ENCODE peak calls at places on chromosomes 5 and 9, in five cellular contexts. G is activated CD8-positive, alpha-beta memory T cell treated with anti-CD3 and anti-CD28 coated beads, Interleukin-2, amount 50 U/mL, for 4 hours; Y is HEK293T; H is mucosa of gallbladder; Q is progenitor cell of endocrine pancreas. R is an unnamed sample.

GRCh38 chr5:126561908-126562307 is 33.1 kb downstream of the ALDH7A1 start:
- DNase-seq in G (no peak), Q (no peak), Y (no peak), H (no peak), R (no peak)

GRCh38 chr5:6772886-6773285 is 59.7 kb downstream of the TENT4A start:
- DNase-seq in Q (no peak), G (no peak), H (no peak), Y (no peak), R (no peak)

GRCh38 chr9:23747088-23747748 is 78.8 kb downstream of the ELAVL2 start:
- DNase-seq in Q (no peak), Y (no peak), H (no peak), G (no peak), R (no peak)

GRCh38 chr5:54990751-54991349 is 5.5 kb upstream of the ESM1 start:
- DNase-seq in Y (no peak), Q (no peak), G (no peak), H (no peak), R (no peak)

GRCh38 chr9:93633492-93634221 is 57.3 kb downstream of the PHF2 start:
- DNase-seq in Q (no peak), G (no peak), H (no peak), Y (no peak), R (no peak)

GRCh38 chr5:171469336-171469735 is 49.9 kb downstream of the FGF18 start:
- DNase-seq in H (no peak), Y (no peak), G (no peak), Q (no peak), R (no peak)

GRCh38 chr9:17651725-17652124 is 72.9 kb downstream of the SH3GL2 start:
- DNase-seq in G (no peak), Q (no peak), Y (no peak), H (no peak), R (no peak)

GRCh38 chr9:129256959-129257713 is 79.1 kb upstream of the IER5L start:
- DNase-seq in G (no peak), Q (no peak), H (no peak), Y (no peak), R (no peak)

GRCh38 chr9:126376311-126376902 is 49.8 kb downstream of the MVB12B start:
- DNase-seq in Q (peak), G (no peak), H (no peak), Y (no peak), R (no peak)

GRCh38 chr5:125065736-125066135 is 319.3 kb upstream of the ZNF608 start:
- DNase-seq in Y (no peak), H (no peak), G (no peak), Q (no peak), R (no peak)

GRCh38 chr9:90803860-90804593 is 2.4 kb downstream of the SYK start:
- DNase-seq in Q (no peak), G (no peak), Y (no peak), H (no peak), R (no peak)

GRCh38 chr9:4366649-4367330 is 66.9 kb upstream of the GLIS3 start:
- DNase-seq in Q (no peak), Y (peak), H (peak), G (peak), R (peak)

GRCh38 chr5:7495133-7495521 is 99.2 kb downstream of the ADCY2 start:
- DNase-seq in Y (no peak), H (no peak), G (no peak), Q (no peak), R (no peak)

GRCh38 chr5:119382167-119382566 is 26.3 kb downstream of the TNFAIP8 start:
- DNase-seq in H (no peak), Y (no peak), G (no peak), Q (no peak), R (no peak)

GRCh38 chr5:127521138-127521770 is 3.8 kb downstream of the PRRC1 start:
- DNase-seq in Y (no peak), H (no peak), Q (no peak), G (no peak), R (no peak)

GRCh38 chr9:127173063-127173462 is 50.6 kb upstream of the ANGPTL2 start:
- DNase-seq in Q (no peak), Y (no peak), G (no peak), H (no peak), R (no peak)

GRCh38 chr9:109894444-109894843 is 114.4 kb downstream of the PALM2AKAP2 start:
- DNase-seq in Y (no peak), G (no peak), Q (no peak), H (no peak), R (no peak)

GRCh38 chr5:67050125-67050524 is 146.5 kb downstream of the CD180 start:
- DNase-seq in Y (no peak), H (no peak), Q (no peak), G (no peak), R (no peak)

GRCh38 chr9:23379842-23380241 is 446.2 kb downstream of the ELAVL2 start:
- DNase-seq in H (no peak), Y (no peak), G (no peak), Q (no peak), R (no peak)

GRCh38 chr5:133205649-133206048 is 153.8 kb downstream of the HSPA4 start:
- DNase-seq in Q (no peak), G (no peak), Y (no peak), H (no peak), R (no peak)

GRCh38 chr5:180116441-180117377 is 45.1 kb upstream of the RNF130 start:
- DNase-seq in G (no peak), Q (no peak), H (no peak), Y (no peak), R (no peak)

GRCh38 chr9:108903437-108904103 is 30.4 kb downstream of the ELP1 start:
- DNase-seq in Y (no peak), G (no peak), H (no peak), Q (no peak), R (no peak)

GRCh38 chr5:112294126-112294525 is 125.0 kb downstream of the EPB41L4A start:
- DNase-seq in H (no peak), Y (no peak), G (no peak), Q (no peak), R (no peak)

GRCh38 chr5:60519372-60519771 is 180.6 kb downstream of the DEPDC1B start:
- DNase-seq in H (no peak), Q (no peak), G (no peak), Y (no peak), R (no peak)

GRCh38 chr5:133916914-133917313 is 51.5 kb downstream of the C5orf15 start:
- DNase-seq in Q (no peak), G (no peak), Y (no peak), H (no peak), R (no peak)

GRCh38 chr5:172544371-172545120 is 90.2 kb upstream of the SH3PXD2B start:
- DNase-seq in G (no peak), Q (no peak), Y (no peak), H (no peak), R (no peak)

GRCh38 chr5:179258922-179259730 is 86.1 kb downstream of the ADAMTS2 start:
- DNase-seq in G (no peak), Y (no peak), Q (no peak), H (no peak), R (no peak)

R was measured in fibroblast of the conjunctiva.